ENCODE peak calls at places on chromosome 2, in five cellular contexts. Q is IMR-90, J is progenitor cell of endocrine pancreas, V is WERI-Rb-1, F is B cell. N is an unnamed sample.

GRCh38 chr2:217639481-217639880 is 363.3 kb downstream of the TNS1 start:
- DNase-seq in Q (no peak), F (no peak), J (no peak), V (no peak), N (no peak)

GRCh38 chr2:15579641-15580040 is 12.0 kb upstream of the DDX1 start:
- DNase-seq in F (no peak), J (no peak), Q (peak), V (no peak), N (no peak)

GRCh38 chr2:232111551-232111950 is 150.0 kb downstream of the DIS3L2 start:
- DNase-seq in Q (no peak), V (no peak), J (no peak), F (no peak), N (no peak)

GRCh38 chr2:108074945-108075344 is 88.6 kb downstream of the SLC5A7 start:
- DNase-seq in J (no peak), Q (no peak), V (no peak), F (no peak), N (no peak)

GRCh38 chr2:30823452-30823851 is 16.2 kb upstream of the CAPN13 start:
- DNase-seq in F (no peak), J (no peak), V (peak), Q (no peak), N (no peak)

GRCh38 chr2:241848761-241849615 is 9.7 kb downstream of the PDCD1 start:
- DNase-seq in F (peak), V (no peak), J (no peak), Q (no peak), N (no peak)

GRCh38 chr2:12432985-12433640 is 283.6 kb upstream of the TRIB2 start:
- DNase-seq in V (no peak), F (no peak), Q (peak), J (no peak), N (no peak)

GRCh38 chr2:240782886-240783818 is 36.9 kb downstream of the KIF1A start:
- DNase-seq in Q (no peak), F (no peak), J (no peak), V (no peak), N (no peak)

GRCh38 chr2:134282638-134283400 is 28.9 kb downstream of the MGAT5 start:
- DNase-seq in J (no peak), F (no peak), V (no peak), Q (no peak), N (peak)

GRCh38 chr2:209473930-209474419 is 50.1 kb downstream of the MAP2 start:
- DNase-seq in J (no peak), V (no peak), F (no peak), Q (peak), N (no peak)

GRCh38 chr2:29528891-29529520 is 392.4 kb downstream of the ALK start:
- DNase-seq in J (no peak), F (no peak), V (peak), Q (peak), N (peak)

GRCh38 chr2:234679766-234680687 is 183.1 kb upstream of the ARL4C start:
- DNase-seq in J (no peak), F (no peak), Q (peak), V (no peak), N (no peak)

GRCh38 chr2:232950776-232951175 is 62.3 kb downstream of the NGEF start:
- DNase-seq in V (no peak), J (no peak), F (no peak), Q (no peak), N (no peak)

GRCh38 chr2:70570041-70570661 is 16.5 kb upstream of the TGFA start:
- DNase-seq in Q (no peak), F (no peak), J (no peak), V (no peak), N (no peak)

GRCh38 chr2:219296631-219297391 is 12.4 kb downstream of the PTPRN start:
- DNase-seq in V (no peak), Q (no peak), J (no peak), F (no peak), N (no peak)

GRCh38 chr2:233209117-233209977 is 42.1 kb upstream of the ATG16L1 start:
- DNase-seq in Q (peak), J (no peak), F (no peak), V (no peak), N (no peak)

GRCh38 chr2:123738643-123739042 is 286.4 kb upstream of the CNTNAP5 start:
- DNase-seq in J (no peak), V (no peak), F (no peak), Q (no peak), N (no peak)

GRCh38 chr2:55840460-55840859 is 83.1 kb downstream of the EFEMP1 start:
- DNase-seq in F (no peak), V (no peak), J (no peak), Q (no peak), N (no peak)

GRCh38 chr2:102336502-102336945 is 19.1 kb upstream of the IL18R1 start:
- DNase-seq in F (no peak), V (no peak), Q (peak), J (no peak), N (no peak)

GRCh38 chr2:226934546-226935243 is 98.8 kb downstream of the RHBDD1 start:
- DNase-seq in J (no peak), Q (no peak), V (no peak), F (no peak), N (no peak)

GRCh38 chr2:31335921-31336570 is 78.5 kb downstream of the XDH start:
- DNase-seq in Q (peak), F (no peak), J (no peak), V (no peak), N (no peak)

GRCh38 chr2:81976998-81977397 is 1672.4 kb upstream of the LRRTM1 start:
- DNase-seq in F (no peak), V (no peak), Q (no peak), J (no peak), N (no peak)

GRCh38 chr2:25539141-25539540 is 134.2 kb downstream of the DTNB start:
- DNase-seq in F (no peak), J (no peak), V (no peak), Q (no peak), N (no peak)

GRCh38 chr2:221541131-221541735 is 30.9 kb downstream of the EPHA4 start:
- DNase-seq in Q (no peak), F (no peak), V (no peak), J (no peak), N (no peak)

GRCh38 chr2:102282646-102283045 is 28.7 kb upstream of the IL1RL1 start:
- DNase-seq in F (no peak), J (no peak), V (no peak), Q (no peak), N (no peak)

GRCh38 chr2:158644139-158644538 is 151.0 kb upstream of the DAPL1 start:
- DNase-seq in Q (peak), J (no peak), F (no peak), V (no peak), N (no peak)

GRCh38 chr2:150109912-150110311 is 377.6 kb downstream of the RND3 start:
- DNase-seq in Q (no peak), J (no peak), V (no peak), F (no peak), N (no peak)

GRCh38 chr2:10863837-10864236 is 47.9 kb upstream of the KCNF1 start:
- DNase-seq in J (no peak), V (no peak), F (no peak), Q (peak), N (peak)

GRCh38 chr2:159164457-159164894 is 122.0 kb downstream of the WDSUB1 start:
- DNase-seq in V (no peak), F (no peak), Q (no peak), J (no peak), N (no peak)

GRCh38 chr2:191264647-191265079 is 19.5 kb downstream of the MYO1B start:
- DNase-seq in J (no peak), Q (peak), V (no peak), F (no peak), N (no peak)

GRCh38 chr2:189018636-189019035 is 44.5 kb downstream of the COL3A1 start:
- DNase-seq in F (no peak), V (no peak), Q (peak), J (no peak), N (no peak)

GRCh38 chr2:61353909-61354308 is 117.0 kb downstream of the USP34 start:
- DNase-seq in J (no peak), Q (no peak), F (no peak), V (no peak), N (no peak)

GRCh38 chr2:223114170-223114569 is 62.2 kb downstream of the KCNE4 start:
- DNase-seq in F (no peak), Q (no peak), J (no peak), V (no peak), N (no peak)

GRCh38 chr2:176454893-176455810 is 185.9 kb downstream of the MTX2 start:
- DNase-seq in V (peak), F (peak), J (peak), Q (peak), N (peak)

GRCh38 chr2:178761759-178762371 is 45.4 kb downstream of the TTN start:
- DNase-seq in Q (peak), J (peak), V (peak), F (no peak), N (peak)

GRCh38 chr2:39542523-39542922 is 105.4 kb upstream of the MAP4K3 start:
- DNase-seq in Q (no peak), V (peak), F (no peak), J (no peak), N (no peak)

GRCh38 chr2:39805936-39806608 is 27.0 kb upstream of the THUMPD2 start:
- DNase-seq in J (no peak), V (no peak), Q (peak), F (no peak), N (no peak)

GRCh38 chr2:31877008-31877407 is 133.8 kb downstream of the MEMO1 start:
- DNase-seq in V (no peak), F (no peak), J (no peak), Q (peak), N (no peak)

GRCh38 chr2:236054661-236055060 is 113.5 kb downstream of the GBX2 start:
- DNase-seq in V (no peak), F (no peak), J (no peak), Q (no peak), N (no peak)

GRCh38 chr2:236052206-236052605 is 116.0 kb downstream of the GBX2 start:
- DNase-seq in V (no peak), J (no peak), F (no peak), Q (no peak), N (no peak)

GRCh38 chr2:236051803-236052202 is 116.4 kb downstream of the GBX2 start:
- DNase-seq in J (no peak), F (no peak), Q (no peak), V (no peak), N (no peak)

GRCh38 chr2:236054125-236054524 is 114.1 kb downstream of the GBX2 start:
- DNase-seq in Q (peak), J (no peak), F (no peak), V (no peak), N (no peak)

DNA sequence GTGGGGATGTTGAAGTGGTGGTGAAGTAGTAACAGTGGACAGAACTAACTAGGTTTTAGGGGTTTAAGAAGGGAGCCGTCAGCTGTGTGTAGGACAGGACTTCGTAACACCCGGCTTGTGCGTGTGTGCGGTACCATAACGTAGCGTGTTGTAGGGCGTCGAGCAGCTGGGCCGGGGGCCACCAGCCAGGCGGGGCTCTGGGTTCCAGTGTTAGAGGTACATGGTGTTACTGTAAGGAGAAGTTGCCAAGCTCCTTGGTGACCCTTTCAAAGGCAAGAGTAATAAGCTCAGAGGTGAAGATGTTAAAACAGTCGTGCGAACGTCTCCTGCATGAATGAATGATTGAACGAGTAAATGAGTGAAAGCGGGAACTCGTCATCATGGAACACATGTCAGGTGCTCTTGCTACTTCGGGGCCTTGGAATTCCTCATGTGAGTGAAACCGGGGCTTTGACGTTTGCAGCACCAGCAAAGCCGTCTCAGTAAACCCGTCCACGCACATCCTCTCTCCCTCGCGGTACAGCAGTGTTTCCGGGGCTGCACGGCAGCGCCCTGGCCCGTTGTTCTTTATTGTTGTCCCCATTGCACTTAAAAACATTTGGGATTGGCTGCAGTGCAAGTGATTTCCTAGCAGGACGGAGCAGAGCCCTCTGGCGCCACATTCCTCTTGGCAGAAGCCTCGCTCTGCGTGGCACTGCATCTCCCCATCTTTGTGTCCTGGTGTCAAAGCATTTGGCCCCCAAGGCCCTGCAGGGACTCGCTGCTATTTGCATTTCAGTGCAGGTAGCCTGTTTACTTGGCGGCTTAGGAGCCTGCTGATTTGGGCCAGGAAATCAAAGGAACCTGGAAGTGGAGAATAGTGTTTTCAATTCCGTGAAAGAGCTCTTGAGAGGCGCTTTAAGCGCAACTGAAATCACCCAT is 115.0 kb downstream of the GBX2 start:
- DNase-seq in F (no peak), V (no peak), Q (no peak), J (no peak), N (no peak)
- TF ChIP-seq CTCF in F (no peak), V (no peak), Q (no peak), J (no peak), N (no peak)

DNA sequence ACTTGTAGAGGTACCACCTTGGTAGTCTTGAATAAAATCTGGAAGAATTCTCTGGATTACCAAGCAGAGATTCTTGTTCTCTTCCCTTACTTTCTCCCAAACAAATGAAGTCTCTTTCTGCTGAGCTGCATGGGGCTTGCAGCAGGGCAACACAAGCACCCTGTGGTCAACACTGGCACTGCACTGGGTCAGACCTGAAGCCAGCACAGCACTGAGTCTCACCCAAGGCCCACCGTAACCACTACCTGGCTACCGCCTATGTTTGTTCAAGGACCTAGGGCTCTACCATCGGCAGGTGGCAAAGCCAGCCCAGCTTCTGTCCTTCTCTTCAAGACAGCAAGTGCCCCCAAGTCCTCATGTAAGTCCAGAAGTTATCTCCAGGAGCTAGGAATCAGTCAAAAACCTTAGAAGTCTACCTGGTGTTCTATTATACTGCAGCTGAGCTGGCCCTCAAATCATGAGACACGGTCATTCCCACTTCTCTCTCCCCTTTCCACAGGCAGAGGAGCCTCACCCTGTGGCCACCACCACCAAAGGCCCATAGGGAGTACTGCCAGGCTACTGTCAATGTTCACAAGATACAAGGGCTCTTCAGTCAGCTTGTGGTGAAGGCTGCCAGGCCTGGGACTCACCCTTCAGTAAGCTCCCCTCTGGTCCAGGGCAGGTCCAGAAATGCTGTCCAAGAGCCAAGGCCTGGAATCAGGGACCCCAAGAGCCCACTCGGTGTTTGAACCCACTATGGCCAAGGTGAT is 18.4 kb downstream of the VPS54 start:
- DNase-seq in J (no peak), F (no peak), Q (no peak), V (no peak), N (no peak)
- TF ChIP-seq CTCF in J (peak), F (no peak), Q (no peak), V (peak), N (no peak)

GRCh38 chr2:18752667-18753422 is 163.5 kb upstream of the NT5C1B start:
- DNase-seq in Q (peak), V (no peak), J (no peak), F (no peak), N (no peak)
- TF ChIP-seq CTCF in Q (peak), V (no peak), J (no peak), F (no peak), N (no peak)

GRCh38 chr2:71691747-71692455 is 238.5 kb downstream of the DYSF start:
- DNase-seq in J (no peak), V (no peak), F (no peak), Q (no peak), N (no peak)
- TF ChIP-seq CTCF in J (no peak), V (no peak), F (no peak), Q (no peak), N (no peak)

GRCh38 chr2:27085062-27085669 is 1.4 kb upstream of the KHK start:
- DNase-seq in F (no peak), J (no peak), V (no peak), Q (no peak), N (no peak)

GRCh38 chr2:27086722-27087446 is at the start of gene KHK:
- DNase-seq in J (no peak), Q (no peak), V (peak), F (no peak), N (no peak)

GRCh38 chr2:27085670-27086089 is 892 bp upstream of the KHK start:
- DNase-seq in J (no peak), V (peak), Q (peak), F (no peak), N (peak)

GRCh38 chr2:27087823-27088410 is 1.3 kb downstream of the KHK start:
- DNase-seq in Q (no peak), V (no peak), J (no peak), F (no peak), N (no peak)

DNA sequence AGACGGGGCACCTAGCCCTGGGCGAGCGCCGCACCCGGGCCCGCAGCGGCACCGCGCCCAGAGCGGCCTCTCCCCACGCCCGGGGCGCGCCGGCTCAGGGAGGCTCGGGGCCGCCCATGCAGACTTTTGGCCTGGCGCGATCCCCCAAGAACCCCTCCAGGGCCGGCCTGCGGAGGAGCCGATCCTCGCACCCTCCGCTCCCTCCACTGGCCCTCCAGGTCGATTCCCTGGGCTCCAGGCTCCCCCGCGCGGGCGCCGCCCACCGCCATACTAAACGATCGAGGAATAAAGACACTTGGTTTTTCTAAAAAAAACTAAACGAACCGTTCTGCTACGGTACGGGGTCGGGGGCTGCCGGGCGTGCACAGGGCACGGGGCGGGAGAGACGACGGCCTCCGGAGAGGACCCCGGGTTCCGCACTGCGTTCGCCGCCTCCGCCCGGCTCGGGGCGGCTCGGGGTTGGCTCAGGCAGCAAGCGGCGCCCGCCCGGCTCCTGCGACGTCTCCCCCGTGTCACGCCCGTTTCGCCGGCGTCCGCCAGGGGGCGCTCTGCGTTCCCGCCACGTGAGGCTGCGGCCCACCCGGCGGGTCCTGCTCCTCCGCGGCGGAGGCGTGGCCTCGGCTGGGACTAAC is 366 bp upstream of the KHK start:
- DNase-seq in Q (peak), F (peak), J (peak), V (peak), N (peak)
- TF ChIP-seq CTCF in Q (peak), F (peak), J (peak), V (peak), N (peak)

GRCh38 chr2:2655451-2655850 is 324.4 kb upstream of the MYT1L start:
- DNase-seq in V (no peak), F (no peak), J (no peak), Q (no peak), N (no peak)
- TF ChIP-seq CTCF in V (no peak), F (no peak), J (no peak), Q (no peak), N (no peak)

DNA sequence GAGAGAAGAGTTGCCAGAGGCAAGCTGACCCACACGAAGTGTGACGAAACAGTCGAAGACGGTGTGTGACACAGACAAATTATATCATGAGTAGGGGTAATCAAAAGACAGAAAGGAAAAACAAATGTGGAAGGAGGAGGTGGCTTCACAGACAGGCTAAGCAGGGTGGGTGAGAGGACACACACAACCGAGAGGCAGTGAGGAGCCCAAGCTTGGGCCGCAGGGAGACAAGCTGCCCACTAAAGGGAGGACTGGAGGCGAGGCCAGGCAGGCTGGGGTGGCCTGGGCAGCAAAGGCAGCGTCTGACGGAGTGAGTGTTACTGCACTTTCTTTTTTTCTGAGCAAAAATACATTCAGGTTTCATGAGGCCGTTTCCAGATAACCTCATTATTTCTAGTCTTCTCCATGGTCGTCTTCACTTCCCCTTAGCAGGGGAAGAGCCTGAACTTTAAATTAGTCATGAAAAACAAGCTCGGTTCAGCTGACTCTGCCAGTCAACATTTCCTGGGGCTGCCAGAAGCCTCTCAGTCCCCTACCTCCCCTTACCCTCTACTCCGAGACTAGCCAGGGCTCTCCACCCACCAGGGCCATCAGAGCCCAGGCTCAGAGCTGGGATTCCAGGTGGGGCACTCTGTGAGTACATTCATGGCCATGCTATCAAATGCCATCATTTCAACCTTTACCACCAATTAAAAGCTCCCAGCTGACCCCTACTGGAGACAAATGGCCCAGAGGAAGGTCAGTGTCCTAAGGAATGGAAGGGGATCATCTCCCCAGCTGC is 13.8 kb upstream of the ZFP36L2 start:
- DNase-seq in F (peak), V (no peak), Q (no peak), J (no peak), N (no peak)
- TF ChIP-seq CTCF in F (no peak), V (peak), Q (peak), J (no peak), N (no peak)

GRCh38 chr2:127818794-127819425 is 7.9 kb upstream of the WDR33 start:
- DNase-seq in V (no peak), F (no peak), J (no peak), Q (no peak), N (no peak)
- TF ChIP-seq CTCF in V (no peak), F (no peak), J (no peak), Q (no peak), N (no peak)